ENCODE peak calls at places on chromosomes 13 and 19, in four cellular contexts. One of them, this sample, is unnamed.
A peak's percentile ranks its signal among the peaks of the same experiment; 100 is the strongest.

GRCh38 chr19:28164214-28164613 is 1048.7 kb downstream of the UQCRFS1 start:
- DNase-seq in GM12878: no peak
- DNase-seq in HepG2: no peak
- DNase-seq in A549: no peak
- DNase-seq in this sample: no peak

GRCh38 chr19:18650468-18651001 is 13.7 kb downstream of the KLHL26 start:
- DNase-seq in HepG2: no peak
- DNase-seq in A549: no peak
- DNase-seq in GM12878: no peak
- DNase-seq in this sample: peak; percentile 62

GRCh38 chr13:66459143-66459542 is 771.0 kb downstream of the PCDH9 start:
- DNase-seq in HepG2: no peak
- DNase-seq in GM12878: no peak
- DNase-seq in A549: no peak
- DNase-seq in this sample: no peak

GRCh38 chr19:39138221-39139211 is 12.9 kb downstream of the PAK4 start:
- DNase-seq in HepG2: no peak
- DNase-seq in A549: no peak
- DNase-seq in GM12878: no peak
- DNase-seq in this sample: no peak

GRCh38 chr13:40445557-40445990 is 220.9 kb downstream of the FOXO1 start:
- DNase-seq in HepG2: no peak
- DNase-seq in A549: no peak
- DNase-seq in GM12878: peak; percentile 99
- DNase-seq in this sample: no peak

GRCh38 chr19:28324275-28325060 is 888.5 kb downstream of the UQCRFS1 start:
- DNase-seq in A549: no peak
- DNase-seq in GM12878: no peak
- DNase-seq in HepG2: no peak
- DNase-seq in this sample: no peak

GRCh38 chr13:25375727-25376358 is 4.1 kb downstream of the ATP8A2 start:
- DNase-seq in GM12878: no peak
- DNase-seq in HepG2: peak; percentile 42
- DNase-seq in A549: peak; percentile 25
- DNase-seq in this sample: peak; percentile 50

GRCh38 chr19:50255115-50255514 is 51.7 kb downstream of the MYH14 start:
- DNase-seq in A549: no peak
- DNase-seq in HepG2: no peak
- DNase-seq in GM12878: no peak
- DNase-seq in this sample: peak; percentile 30

GRCh38 chr19:53521373-53522202 is 16.4 kb upstream of the ZNF331 start:
- DNase-seq in HepG2: no peak
- DNase-seq in GM12878: no peak
- DNase-seq in A549: no peak
- DNase-seq in this sample: no peak

GRCh38 chr13:94309997-94310842 is 169.3 kb downstream of the DCT start:
- DNase-seq in HepG2: no peak
- DNase-seq in A549: peak; percentile 15
- DNase-seq in GM12878: no peak
- DNase-seq in this sample: no peak

GRCh38 chr13:94312511-94313191 is 166.8 kb downstream of the DCT start:
- DNase-seq in A549: no peak
- DNase-seq in HepG2: no peak
- DNase-seq in GM12878: peak; percentile 62
- DNase-seq in this sample: no peak

GRCh38 chr13:94309576-94309975 is 169.9 kb downstream of the DCT start:
- DNase-seq in A549: no peak
- DNase-seq in HepG2: no peak
- DNase-seq in GM12878: no peak
- DNase-seq in this sample: no peak

GRCh38 chr13:94313321-94313720 is 166.2 kb downstream of the DCT start:
- DNase-seq in HepG2: no peak
- DNase-seq in A549: no peak
- DNase-seq in GM12878: no peak
- DNase-seq in this sample: no peak

DNA sequence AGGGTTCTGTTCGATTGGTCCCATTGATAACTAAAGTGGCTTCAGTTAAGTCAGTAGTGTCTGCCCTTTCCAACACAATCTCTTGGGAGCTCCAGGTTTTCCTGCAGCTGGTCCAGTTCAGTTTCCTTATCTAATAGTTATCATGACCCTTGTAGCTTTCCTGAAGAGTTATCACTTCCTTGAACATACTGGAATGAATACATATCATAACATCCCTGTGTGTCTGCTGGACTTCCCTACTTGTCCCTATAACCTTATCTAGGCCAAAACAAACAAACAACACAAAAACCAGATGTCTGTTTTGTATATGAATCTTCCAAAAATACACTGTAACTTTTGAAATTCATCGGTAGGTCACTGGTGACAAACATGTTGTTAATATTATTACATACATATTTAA is 167.6 kb downstream of the DCT start:
- DNase-seq in HepG2: no peak
- DNase-seq in A549: no peak
- DNase-seq in GM12878: no peak
- DNase-seq in this sample: no peak
- TF ChIP-seq POLR2AphosphoS2 in HepG2: no peak
- TF ChIP-seq POLR2AphosphoS2 in A549: no peak
- TF ChIP-seq POLR2AphosphoS2 in GM12878: no peak
- TF ChIP-seq POLR2AphosphoS2 in this sample: no peak

GRCh38 chr13:111261326-111261725 is 59.1 kb upstream of the TEX29 start:
- DNase-seq in HepG2: no peak
- DNase-seq in GM12878: no peak
- DNase-seq in A549: no peak
- DNase-seq in this sample: no peak
- TF ChIP-seq REST in HepG2: no peak
- TF ChIP-seq REST in GM12878: no peak
- TF ChIP-seq REST in A549: peak; percentile 60
- TF ChIP-seq REST in this sample: no peak

GRCh38 chr13:52085416-52085815 is 43.5 kb downstream of the NEK5 start:
- DNase-seq in A549: no peak
- DNase-seq in GM12878: no peak
- DNase-seq in HepG2: no peak
- DNase-seq in this sample: no peak
- TF ChIP-seq POLR2AphosphoS2 in A549: no peak
- TF ChIP-seq POLR2AphosphoS2 in GM12878: no peak
- TF ChIP-seq POLR2AphosphoS2 in HepG2: no peak
- TF ChIP-seq POLR2AphosphoS2 in this sample: no peak

DNA sequence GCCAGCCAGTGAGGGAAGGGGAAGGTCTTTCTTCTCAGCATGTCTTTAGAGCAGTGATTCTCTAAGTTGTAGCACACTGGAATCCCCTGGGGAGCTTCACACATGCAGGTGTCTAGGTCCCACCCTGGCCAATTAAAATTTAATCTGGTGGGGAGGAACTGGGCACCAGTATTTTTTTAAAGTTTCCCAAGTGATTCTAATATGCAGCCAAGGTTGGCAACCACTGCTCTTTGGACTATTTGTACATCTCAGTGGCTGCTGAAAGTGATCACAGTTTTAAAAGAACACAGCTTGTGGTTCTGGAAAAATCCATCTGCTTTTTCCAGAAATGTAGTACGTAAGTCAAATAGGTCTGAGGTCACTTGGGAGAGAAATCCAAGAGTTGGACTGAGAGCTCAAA is 10.7 kb upstream of the KATNAL1 start:
- DNase-seq in GM12878: no peak
- DNase-seq in A549: no peak
- DNase-seq in HepG2: no peak
- DNase-seq in this sample: no peak
- TF ChIP-seq REST in GM12878: no peak
- TF ChIP-seq REST in A549: no peak
- TF ChIP-seq REST in HepG2: no peak
- TF ChIP-seq REST in this sample: no peak

GRCh38 chr19:34985249-34986022 is 14.7 kb upstream of the GRAMD1A start:
- DNase-seq in HepG2: no peak
- DNase-seq in A549: no peak
- DNase-seq in GM12878: no peak
- DNase-seq in this sample: no peak
- TF ChIP-seq POLR2AphosphoS2 in HepG2: no peak
- TF ChIP-seq POLR2AphosphoS2 in A549: no peak
- TF ChIP-seq POLR2AphosphoS2 in GM12878: no peak
- TF ChIP-seq POLR2AphosphoS2 in this sample: no peak

GRCh38 chr13:111616203-111616602 is 295.8 kb downstream of the TEX29 start:
- DNase-seq in HepG2: no peak
- DNase-seq in A549: no peak
- DNase-seq in GM12878: no peak
- DNase-seq in this sample: no peak
- TF ChIP-seq REST in HepG2: no peak
- TF ChIP-seq REST in A549: no peak
- TF ChIP-seq REST in GM12878: no peak
- TF ChIP-seq REST in this sample: no peak

GRCh38 chr13:33213024-33213795 is 72.3 kb downstream of the STARD13 start:
- DNase-seq in A549: no peak
- DNase-seq in HepG2: peak; percentile 46
- DNase-seq in GM12878: no peak
- DNase-seq in this sample: no peak
- TF ChIP-seq POLR2AphosphoS2 in A549: no peak
- TF ChIP-seq POLR2AphosphoS2 in HepG2: no peak
- TF ChIP-seq POLR2AphosphoS2 in GM12878: no peak
- TF ChIP-seq POLR2AphosphoS2 in this sample: no peak

GRCh38 chr19:3557461-3558248 is at the start of gene MFSD12:
- DNase-seq in A549: peak; percentile 92
- DNase-seq in HepG2: peak; percentile 80
- DNase-seq in GM12878: peak; percentile 57
- DNase-seq in this sample: peak; percentile 97
- TF ChIP-seq REST in A549: no peak
- TF ChIP-seq REST in HepG2: no peak
- TF ChIP-seq REST in GM12878: no peak
- TF ChIP-seq REST in this sample: no peak